ENCODE peak calls at places on chromosomes 7 and 10, in seven cellular contexts. W, B, Q, P, I, D and Z are unnamed samples.

GRCh38 chr7:98575878-98576277 is 41.2 kb upstream of the NPTX2 start:
- DNase-seq in W (no peak), B (no peak), Q (no peak), P (no peak), I (no peak), D (no peak), Z (no peak)

GRCh38 chr7:130943981-130944380 is 210.0 kb upstream of the KLF14 start:
- DNase-seq in W (no peak), B (no peak), Q (no peak), P (no peak), I (no peak), D (no peak), Z (no peak)

GRCh38 chr10:3791974-3792633 is 7.1 kb upstream of the KLF6 start:
- DNase-seq in W (no peak), B (no peak), Q (no peak), P (no peak), I (peak), D (no peak), Z (no peak)

GRCh38 chr10:111076191-111076681 is 593 bp upstream of the ADRA2A start:
- DNase-seq in W (peak), B (no peak), Q (peak), P (peak), I (peak), D (peak), Z (no peak)

GRCh38 chr10:118218562-118218961 is 123.6 kb downstream of the FAM204A start:
- DNase-seq in W (no peak), B (no peak), Q (no peak), P (no peak), I (no peak), D (no peak), Z (no peak)

GRCh38 chr7:4051696-4052095 is 630.4 kb upstream of the FOXK1 start:
- DNase-seq in W (no peak), B (no peak), Q (no peak), P (no peak), I (no peak), D (no peak), Z (no peak)

GRCh38 chr10:70940834-70941568 is 52.6 kb upstream of the PCBD1 start:
- DNase-seq in W (no peak), B (no peak), Q (peak), P (no peak), I (peak), D (peak), Z (no peak)

GRCh38 chr7:94972296-94972695 is 64.9 kb downstream of the PPP1R9A start:
- DNase-seq in W (no peak), B (no peak), Q (no peak), P (no peak), I (peak), D (no peak), Z (no peak)

GRCh38 chr10:15211464-15211979 is 43.0 kb upstream of the NMT2 start:
- DNase-seq in W (no peak), B (no peak), Q (peak), P (no peak), I (peak), D (no peak), Z (no peak)

GRCh38 chr10:19412531-19412930 is 363.9 kb downstream of the MALRD1 start:
- DNase-seq in W (no peak), B (no peak), Q (peak), P (no peak), I (peak), D (no peak), Z (no peak)

GRCh38 chr7:70016044-70016770 is 417.9 kb downstream of the AUTS2 start:
- DNase-seq in W (no peak), B (no peak), Q (peak), P (no peak), I (peak), D (no peak), Z (no peak)

GRCh38 chr7:156604311-156604710 is 36.3 kb upstream of the RNF32 start:
- DNase-seq in W (no peak), B (no peak), Q (no peak), P (no peak), I (peak), D (no peak), Z (no peak)

GRCh38 chr7:22443370-22444180 is 56.4 kb downstream of the STEAP1B start:
- DNase-seq in W (no peak), B (no peak), Q (no peak), P (peak), I (peak), D (no peak), Z (no peak)

GRCh38 chr7:105354383-105354782 is 34.3 kb downstream of the SRPK2 start:
- DNase-seq in W (no peak), B (no peak), Q (no peak), P (no peak), I (no peak), D (no peak), Z (no peak)

GRCh38 chr10:69968830-69969229 is 83.8 kb upstream of the MACROH2A2 start:
- DNase-seq in W (no peak), B (no peak), Q (peak), P (no peak), I (no peak), D (peak), Z (no peak)

GRCh38 chr10:91665842-91666241 is 33.0 kb upstream of the PPP1R3C start:
- DNase-seq in W (no peak), B (no peak), Q (peak), P (no peak), I (peak), D (no peak), Z (no peak)

GRCh38 chr7:27189560-27190283 is 4.7 kb upstream of the HOXA11 start:
- DNase-seq in W (peak), B (peak), Q (no peak), P (no peak), I (no peak), D (peak), Z (no peak)

GRCh38 chr7:5630670-5631069 is 150.8 kb downstream of the RNF216 start:
- DNase-seq in W (no peak), B (no peak), Q (no peak), P (no peak), I (no peak), D (no peak), Z (no peak)

GRCh38 chr10:34119456-34119855 is 695.6 kb downstream of the PARD3 start:
- DNase-seq in W (no peak), B (no peak), Q (no peak), P (no peak), I (no peak), D (no peak), Z (no peak)

GRCh38 chr7:30764030-30764991 is 6.9 kb upstream of the MINDY4 start:
- DNase-seq in W (no peak), B (no peak), Q (peak), P (no peak), I (peak), D (no peak), Z (no peak)

GRCh38 chr10:98351831-98352402 is 63.1 kb downstream of the PYROXD2 start:
- DNase-seq in W (no peak), B (no peak), Q (peak), P (no peak), I (no peak), D (no peak), Z (no peak)

GRCh38 chr10:2985729-2986232 is 81.6 kb upstream of the PFKP start:
- DNase-seq in W (no peak), B (no peak), Q (no peak), P (peak), I (peak), D (peak), Z (no peak)

GRCh38 chr7:134470864-134471263 is 12.0 kb upstream of the AKR1B1 start:
- DNase-seq in W (no peak), B (no peak), Q (peak), P (no peak), I (peak), D (no peak), Z (no peak)

GRCh38 chr7:28358423-28358868 is 53.9 kb upstream of the CREB5 start:
- DNase-seq in W (no peak), B (no peak), Q (peak), P (no peak), I (peak), D (no peak), Z (no peak)

GRCh38 chr7:4787947-4788626 is 12.7 kb downstream of the AP5Z1 start:
- DNase-seq in W (no peak), B (no peak), Q (no peak), P (no peak), I (no peak), D (no peak), Z (no peak)

GRCh38 chr10:80289451-80290287 is at the start of gene MAT1A:
- DNase-seq in W (no peak), B (no peak), Q (peak), P (peak), I (no peak), D (no peak), Z (no peak)
- TF ChIP-seq CTCF in W (no peak), B (no peak), Q (no peak), P (no peak), I (no peak), D (no peak), Z (no peak)

GRCh38 chr10:48745662-48746245 is 61.1 kb downstream of the WDFY4 start:
- DNase-seq in W (no peak), B (no peak), Q (no peak), P (no peak), I (no peak), D (no peak), Z (no peak)
- TF ChIP-seq CTCF in W (no peak), B (peak), Q (no peak), P (no peak), I (no peak), D (no peak), Z (no peak)

GRCh38 chr10:77393821-77394501 is 243.6 kb downstream of the KCNMA1 start:
- DNase-seq in W (no peak), B (no peak), Q (no peak), P (no peak), I (no peak), D (no peak), Z (no peak)
- TF ChIP-seq CTCF in W (no peak), B (no peak), Q (no peak), P (no peak), I (no peak), D (no peak), Z (no peak)

DNA sequence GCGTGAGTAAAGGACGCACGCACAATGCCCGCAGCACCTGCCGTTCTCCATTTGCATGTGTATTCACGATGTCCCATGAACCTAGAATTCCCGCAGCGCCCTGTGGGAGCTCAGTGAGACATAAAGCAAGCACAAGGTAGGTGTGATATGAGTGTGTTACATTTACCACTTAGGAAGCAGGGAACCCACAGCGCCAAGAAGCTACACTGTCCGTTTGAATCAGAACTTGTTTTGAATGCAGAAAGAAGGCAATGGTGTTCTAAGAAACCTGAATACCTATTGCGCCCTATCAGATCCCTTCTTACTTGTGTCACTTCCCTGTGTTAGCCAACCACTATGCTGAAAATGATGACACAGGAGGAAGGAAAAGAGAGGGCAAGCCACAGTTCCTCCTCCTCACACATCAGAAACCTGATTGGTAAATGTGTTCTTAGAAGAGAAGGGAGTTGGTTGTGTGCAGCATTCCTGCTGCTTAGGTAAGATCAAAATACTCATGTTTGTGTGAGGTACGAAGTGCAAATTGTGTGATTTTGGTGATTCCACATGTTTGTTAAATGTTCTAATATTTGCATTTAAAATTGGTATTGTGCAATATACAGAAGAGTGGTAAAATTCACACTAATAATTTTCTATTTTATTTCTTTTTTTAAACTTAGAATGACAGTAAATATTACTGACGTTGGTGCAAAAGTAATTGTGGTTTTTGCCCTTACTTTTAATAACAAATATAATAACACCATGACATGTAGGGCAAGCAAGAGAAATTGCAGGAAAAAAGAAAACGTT is 185.4 kb downstream of the SEC23IP start:
- DNase-seq in W (no peak), B (no peak), Q (no peak), P (no peak), I (no peak), D (no peak), Z (no peak)
- TF ChIP-seq CTCF in W (no peak), B (no peak), Q (no peak), P (no peak), I (no peak), D (no peak), Z (no peak)

GRCh38 chr10:125222515-125222914 is 62.2 kb upstream of the CTBP2 start:
- DNase-seq in W (no peak), B (no peak), Q (no peak), P (peak), I (no peak), D (no peak), Z (no peak)
- TF ChIP-seq CTCF in W (no peak), B (no peak), Q (no peak), P (no peak), I (no peak), D (no peak), Z (no peak)